ENCODE peak calls at places on chromosomes 4 and X, in six cellular contexts. N is H1, I is IMR-90, A is neuronal stem cell, M is trophoblast cell, O is mesenchymal stem cell. X is an unnamed sample.

GRCh38 chr4:30610361-30610760 is 109.8 kb upstream of the PCDH7 start:
- DNase-seq in N (no peak), I (no peak), M (no peak), A (no peak), O (no peak), X (no peak)

GRCh38 chr4:6694177-6694901 is 661 bp downstream of the S100P start:
- DNase-seq in O (no peak), N (no peak), I (no peak), A (no peak), M (peak), X (no peak)

GRCh38 chr4:164730705-164731393 is 23.1 kb upstream of the SMIM31 start:
- DNase-seq in N (no peak), A (no peak), M (no peak), O (no peak), I (no peak), X (no peak)

GRCh38 chr4:55175779-55176231 is 50.4 kb upstream of the KDR start:
- DNase-seq in N (no peak), I (peak), A (no peak), M (peak), O (peak), X (no peak)

GRCh38 chr4:186644737-186645261 is 78.9 kb downstream of the FAT1 start:
- DNase-seq in I (peak), A (no peak), O (peak), N (no peak), M (no peak), X (no peak)

GRCh38 chr4:76745264-76745663 is 152.7 kb downstream of the SOWAHB start:
- DNase-seq in O (peak), M (peak), I (peak), N (no peak), A (no peak), X (no peak)

GRCh38 chr4:1008840-1009646 is 2.4 kb upstream of the FGFRL1 start:
- DNase-seq in I (no peak), O (peak), A (no peak), M (peak), N (no peak), X (peak)

GRCh38 chrX:136423724-136424123 is 64.0 kb upstream of the BRS3 start:
- DNase-seq in I (no peak), N (no peak), A (no peak), M (no peak), O (no peak), X (no peak)

GRCh38 chrX:33156152-33156726 is 55.1 kb downstream of the DMD start:
- DNase-seq in O (peak), A (no peak), N (no peak), M (peak), I (peak), X (no peak)

GRCh38 chrX:125203379-125203736 is 116.3 kb upstream of the TEX13C start:
- DNase-seq in O (no peak), I (no peak), A (no peak), N (no peak), M (no peak), X (no peak)

GRCh38 chr4:86432552-86433134 is 72.8 kb upstream of the MAPK10 start:
- DNase-seq in N (no peak), A (no peak), O (no peak), I (no peak), M (no peak), X (no peak)

GRCh38 chrX:94524867-94525266 is 850.9 kb downstream of the FAM133A start:
- DNase-seq in A (no peak), M (no peak), O (no peak), N (no peak), I (no peak), X (peak)

GRCh38 chr4:81405900-81406401 is 65.8 kb downstream of the RASGEF1B start:
- DNase-seq in O (peak), A (peak), N (no peak), I (peak), M (peak), X (no peak)

GRCh38 chr4:683247-683897 is 5.6 kb downstream of the SLC49A3 start:
- DNase-seq in A (no peak), M (no peak), O (no peak), I (no peak), N (no peak), X (peak)

GRCh38 chr4:185134176-185134869 is 8.7 kb upstream of the SLC25A4 start:
- DNase-seq in M (peak), N (no peak), A (no peak), O (peak), I (peak), X (no peak)

GRCh38 chrX:3651272-3651671 is 62.2 kb downstream of the PRKX start:
- DNase-seq in A (no peak), I (peak), M (peak), N (no peak), O (peak), X (no peak)

GRCh38 chr4:173827707-173828106 is 297.7 kb upstream of the HAND2 start:
- DNase-seq in A (no peak), O (peak), I (no peak), M (peak), N (no peak), X (no peak)

GRCh38 chrX:82141942-82142341 is 940.0 kb downstream of the SH3BGRL start:
- DNase-seq in N (no peak), A (no peak), M (no peak), O (no peak), I (no peak), X (no peak)

GRCh38 chrX:8404958-8405357 is 59.7 kb upstream of the VCX3B start:
- DNase-seq in M (no peak), I (no peak), A (no peak), O (no peak), N (no peak), X (no peak)

GRCh38 chr4:24003476-24003875 is 113.6 kb upstream of the PPARGC1A start:
- DNase-seq in A (no peak), N (no peak), I (no peak), M (no peak), O (no peak), X (no peak)

GRCh38 chr4:7822858-7823257 is 116.8 kb downstream of the AFAP1 start:
- DNase-seq in A (no peak), I (no peak), M (no peak), O (no peak), N (no peak), X (no peak)

GRCh38 chr4:188008377-188008776 is 12.8 kb downstream of the ZFP42 start:
- DNase-seq in N (no peak), M (no peak), O (peak), I (peak), A (no peak), X (no peak)

GRCh38 chr4:66562276-66562806 is 892.1 kb upstream of the EPHA5 start:
- DNase-seq in N (no peak), M (no peak), O (no peak), A (no peak), I (no peak), X (no peak)

GRCh38 chr4:5568931-5569330 is 139.4 kb downstream of the EVC2 start:
- DNase-seq in I (no peak), N (no peak), M (no peak), A (no peak), O (no peak), X (no peak)
- H4K91ac ChIP-seq in I (no peak), N (no peak), M (no peak), A (no peak), O (no peak), X (no peak)

GRCh38 chr4:128244379-128244778 is 43.2 kb downstream of the PGRMC2 start:
- DNase-seq in M (peak), A (no peak), O (peak), I (peak), N (no peak), X (no peak)

GRCh38 chr4:128241019-128241418 is 46.6 kb downstream of the PGRMC2 start:
- DNase-seq in M (no peak), N (no peak), O (no peak), I (no peak), A (no peak), X (no peak)

GRCh38 chr4:128241981-128242380 is 45.6 kb downstream of the PGRMC2 start:
- DNase-seq in I (no peak), O (no peak), A (no peak), M (no peak), N (no peak), X (no peak)

GRCh38 chr4:128242601-128243000 is 45.0 kb downstream of the PGRMC2 start:
- DNase-seq in I (no peak), A (no peak), M (peak), O (no peak), N (no peak), X (no peak)

DNA sequence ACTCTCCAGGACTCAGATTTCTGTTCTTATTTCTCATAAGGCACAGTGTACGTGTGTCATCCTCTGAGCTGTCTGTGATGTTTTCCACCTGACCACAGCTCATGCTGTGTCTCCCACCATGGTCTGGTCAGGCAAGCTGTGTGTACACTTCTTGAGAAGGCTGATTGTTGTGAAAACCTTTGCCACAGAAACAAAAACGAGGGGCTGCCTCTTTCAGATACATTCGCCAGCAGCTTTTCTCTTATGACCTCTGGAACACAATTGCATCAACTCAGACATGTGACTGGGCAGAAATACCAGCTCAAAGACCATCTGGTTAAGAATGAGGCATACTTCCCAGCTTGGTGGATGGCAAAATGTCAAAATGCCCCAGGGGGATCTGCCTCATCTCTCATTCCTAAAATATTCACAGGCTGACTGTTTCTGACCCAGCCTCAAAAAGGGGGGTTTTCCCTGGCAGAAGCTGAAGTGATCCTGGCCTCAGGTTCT is 46.1 kb downstream of the PGRMC2 start:
- DNase-seq in N (peak), I (peak), A (no peak), O (peak), M (peak), X (no peak)
- H4K91ac ChIP-seq in N (no peak), I (peak), A (no peak), O (no peak), M (no peak), X (no peak)

DNA sequence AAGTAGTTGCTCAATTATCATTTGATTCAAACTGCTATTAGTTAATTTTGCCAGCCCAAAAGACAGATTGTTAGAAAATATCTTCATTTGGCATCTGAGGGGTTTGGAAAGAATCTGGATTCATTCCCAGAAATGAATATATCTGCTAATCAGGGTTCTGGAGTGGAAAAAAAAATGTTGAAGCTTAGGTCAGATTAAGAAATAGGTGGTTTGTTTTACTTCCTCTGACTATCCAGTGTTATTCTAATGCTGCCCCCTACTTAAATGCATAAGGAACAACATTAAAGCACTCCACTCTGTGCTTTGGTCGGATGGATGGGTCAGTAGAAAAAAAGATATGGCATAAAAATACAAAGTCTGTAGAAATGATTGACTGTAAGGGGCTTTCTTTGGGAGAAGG is 89.0 kb downstream of the LUZP4 start:
- DNase-seq in A (no peak), N (no peak), M (no peak), I (peak), O (no peak), X (no peak)
- H4K91ac ChIP-seq in A (no peak), N (no peak), M (no peak), I (no peak), O (no peak), X (no peak)

GRCh38 chrX:19739683-19740082 is 147.7 kb downstream of the SH3KBP1 start:
- DNase-seq in O (peak), N (no peak), A (peak), I (peak), M (peak), X (peak)
- H4K91ac ChIP-seq in O (no peak), N (no peak), A (no peak), I (no peak), M (peak), X (no peak)

DNA sequence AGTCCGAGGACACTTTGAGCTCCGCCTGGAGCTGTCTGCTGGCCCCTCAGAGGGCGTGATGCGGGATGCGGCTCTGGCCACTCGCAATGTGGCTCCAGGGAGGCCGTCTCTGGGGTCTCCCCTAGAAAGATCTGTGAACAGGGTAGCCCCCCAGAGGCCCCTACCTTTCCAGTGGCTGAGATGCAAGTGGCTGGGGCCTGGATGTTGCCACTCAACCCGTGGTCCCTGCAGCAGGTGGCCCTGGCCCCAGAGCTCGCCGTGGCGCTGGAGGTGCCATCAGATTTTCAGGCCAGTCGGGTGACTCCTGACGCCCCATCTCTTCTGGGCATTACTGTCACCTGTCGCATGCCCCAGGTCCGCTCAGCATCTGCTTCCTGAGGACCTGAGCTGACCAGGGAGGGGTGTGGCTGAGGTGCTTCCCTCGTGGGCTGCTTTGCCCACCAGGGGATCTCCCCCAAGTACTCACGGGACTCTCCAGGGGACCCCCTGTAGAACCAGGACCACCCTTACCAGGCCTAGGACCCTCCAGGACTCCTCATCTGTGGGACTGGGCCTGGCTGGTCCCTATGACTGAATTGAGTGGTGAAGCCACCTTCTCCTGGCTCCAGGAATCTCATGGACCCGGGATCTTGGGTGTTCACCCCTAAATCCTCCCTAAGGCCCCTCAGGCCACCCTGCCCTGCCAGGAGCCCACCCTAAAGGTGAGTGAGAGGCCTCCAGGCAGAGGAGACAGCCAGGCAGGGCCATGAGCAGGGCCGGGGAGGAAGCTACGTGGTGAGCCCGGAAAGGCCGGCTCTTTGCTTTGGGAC is 102.3 kb upstream of the LRPAP1 start:
- DNase-seq in I (no peak), O (no peak), A (no peak), N (no peak), M (no peak), X (no peak)
- H4K91ac ChIP-seq in I (no peak), O (no peak), A (no peak), N (no peak), M (no peak), X (no peak)

GRCh38 chr4:75678965-75679364 is 5.8 kb upstream of the G3BP2 start:
- DNase-seq in M (no peak), N (no peak), I (no peak), A (no peak), O (no peak), X (no peak)

GRCh38 chr4:75675004-75675531 is 1.9 kb upstream of the G3BP2 start:
- DNase-seq in A (no peak), N (no peak), M (peak), I (no peak), O (peak), X (no peak)

GRCh38 chr4:75678473-75678872 is 5.3 kb upstream of the G3BP2 start:
- DNase-seq in M (no peak), O (no peak), A (no peak), I (no peak), N (no peak), X (no peak)

GRCh38 chr4:75683482-75684155 is 10.4 kb upstream of the G3BP2 start:
- DNase-seq in A (no peak), O (no peak), M (no peak), I (no peak), N (no peak), X (no peak)

GRCh38 chr4:75679876-75680575 is 6.8 kb upstream of the G3BP2 start:
- DNase-seq in I (no peak), M (no peak), N (no peak), O (no peak), A (no peak), X (no peak)
- H4K91ac ChIP-seq in I (no peak), M (no peak), N (no peak), O (no peak), A (no peak), X (no peak)

DNA sequence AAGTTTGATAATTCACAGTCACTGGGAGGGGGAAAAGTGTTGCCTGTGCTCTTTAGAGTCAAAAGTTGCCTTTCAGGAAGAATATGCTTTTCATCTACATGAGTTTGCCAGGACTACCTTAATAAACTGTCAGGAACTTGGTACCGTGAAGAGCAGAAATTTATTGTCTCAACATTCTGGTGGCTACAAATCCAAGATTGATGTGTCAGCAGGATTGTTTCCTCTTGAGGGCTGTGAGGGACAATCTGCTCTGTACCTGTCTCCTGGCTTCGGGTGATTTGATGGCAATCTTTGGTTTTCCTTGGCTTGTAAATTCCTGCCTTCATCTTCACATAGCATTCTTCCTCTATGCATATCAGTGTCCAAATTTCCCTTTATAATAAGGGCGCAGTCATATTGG is 277.2 kb downstream of the PDGFC start:
- DNase-seq in M (no peak), I (no peak), N (no peak), O (no peak), A (no peak), X (no peak)
- H4K91ac ChIP-seq in M (no peak), I (no peak), N (no peak), O (no peak), A (no peak), X (no peak)

DNA sequence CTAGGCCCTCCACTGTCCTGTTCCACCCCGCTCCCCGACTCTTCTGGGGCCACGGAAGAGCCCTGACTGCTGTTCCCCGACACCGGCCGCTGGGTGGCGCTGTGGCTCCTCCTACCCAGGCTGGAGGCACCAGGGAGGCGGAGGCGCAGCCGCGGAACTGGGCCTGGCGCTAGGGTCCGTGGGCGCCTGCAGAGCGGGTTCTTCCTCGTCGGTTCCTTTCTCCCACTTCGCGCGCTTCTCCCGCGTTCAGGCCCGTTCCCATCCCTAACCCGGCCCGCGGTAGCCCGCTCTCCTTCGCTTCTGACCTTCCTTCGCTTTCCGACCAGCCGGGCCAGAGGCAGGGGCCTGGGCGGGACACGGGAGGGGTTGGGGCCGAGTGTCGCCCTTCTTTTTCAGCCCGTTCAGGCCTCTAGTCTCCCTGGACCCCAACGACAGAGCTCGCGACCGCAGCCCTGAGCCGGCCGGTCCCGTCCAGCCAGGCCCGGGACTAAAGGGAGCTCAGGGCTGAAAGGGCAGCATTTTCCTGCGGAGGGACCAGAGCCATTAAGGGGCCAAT is 34.3 kb downstream of the NALF2 start:
- DNase-seq in O (peak), I (peak), A (peak), N (peak), M (peak), X (peak)
- H4K91ac ChIP-seq in O (no peak), I (no peak), A (no peak), N (no peak), M (no peak), X (no peak)

GRCh38 chr4:140220053-140220452 is 66.1 kb upstream of the MAML3 start:
- DNase-seq in A (no peak), M (no peak), O (no peak), N (no peak), I (no peak), X (no peak)

GRCh38 chr4:140223056-140223810 is 69.2 kb upstream of the MAML3 start:
- DNase-seq in A (no peak), N (no peak), I (peak), M (peak), O (peak), X (no peak)

GRCh38 chr4:140227286-140227685 is 73.3 kb upstream of the MAML3 start:
- DNase-seq in N (no peak), I (no peak), A (no peak), O (no peak), M (no peak), X (no peak)

GRCh38 chr4:140219567-140219966 is 65.6 kb upstream of the MAML3 start:
- DNase-seq in N (no peak), M (no peak), I (no peak), A (no peak), O (no peak), X (no peak)

DNA sequence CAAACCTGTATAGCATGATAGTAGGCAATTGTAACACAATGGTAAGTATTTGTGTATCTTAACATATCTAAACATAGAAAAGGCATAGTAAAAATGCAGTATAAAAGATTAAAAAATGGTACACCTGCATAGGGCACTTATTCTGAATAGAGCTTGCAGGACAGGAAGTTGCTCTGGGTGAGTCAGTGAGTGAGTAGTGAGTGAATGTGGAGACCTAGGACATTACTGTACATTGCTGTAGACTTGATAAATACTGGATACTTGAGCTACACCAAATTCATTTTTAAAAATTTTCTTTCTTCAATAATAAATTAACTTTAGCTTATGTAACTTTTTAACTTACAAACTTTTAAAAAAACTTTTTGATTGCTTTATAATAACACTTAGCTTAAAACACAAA is 68.2 kb upstream of the MAML3 start:
- DNase-seq in I (peak), O (peak), N (no peak), A (no peak), M (no peak), X (no peak)
- H4K91ac ChIP-seq in I (no peak), O (no peak), N (no peak), A (no peak), M (no peak), X (no peak)

GRCh38 chrX:153723351-153724251 is 586 bp downstream of the BCAP31 start:
- DNase-seq in M (peak), I (peak), A (peak), N (no peak), O (peak), X (peak)
- H4K91ac ChIP-seq in M (peak), I (peak), A (no peak), N (no peak), O (no peak), X (no peak)

X was measured in H9.